ENCODE peak calls at places on chromosome 18, in five cellular contexts. B, P, D, U and N are unnamed samples.

GRCh38 chr18:46019956-46020355 is 52.1 kb downstream of the PSTPIP2 start:
- DNase-seq in D (no peak), U (no peak), B (no peak), P (no peak), N (no peak)

GRCh38 chr18:10230072-10230471 is 224.4 kb upstream of the APCDD1 start:
- DNase-seq in B (no peak), P (no peak), D (no peak), U (peak; percentile 20), N (no peak)

GRCh38 chr18:59744271-59744721 is 47.1 kb upstream of the CCBE1 start:
- DNase-seq in D (no peak), P (no peak), B (no peak), U (no peak), N (no peak)

GRCh38 chr18:10530852-10531251 is 5.0 kb downstream of the NAPG start:
- DNase-seq in U (no peak), D (no peak), P (no peak), B (no peak), N (peak; percentile 38)

GRCh38 chr18:6115710-6116109 is 220.4 kb upstream of the TMEM200C start:
- DNase-seq in P (no peak), B (no peak), D (no peak), U (no peak), N (no peak)

GRCh38 chr18:27483266-27483665 is 298.2 kb upstream of the CHST9 start:
- DNase-seq in B (no peak), U (no peak), P (no peak), D (no peak), N (no peak)

GRCh38 chr18:6543330-6543908 is 128.7 kb upstream of the L3MBTL4 start:
- DNase-seq in B (no peak), U (peak; percentile 60), P (no peak), D (no peak), N (no peak)

GRCh38 chr18:38751897-38752296 is 1186.3 kb upstream of the CELF4 start:
- DNase-seq in U (no peak), P (no peak), B (no peak), D (no peak), N (no peak)

GRCh38 chr18:31447530-31448191 is at the start of gene DSG3:
- DNase-seq in P (no peak), B (no peak), D (no peak), U (no peak), N (no peak)

GRCh38 chr18:25262920-25263319 is 89.0 kb downstream of the ZNF521 start:
- DNase-seq in B (no peak), P (no peak), D (no peak), U (no peak), N (no peak)

GRCh38 chr18:3180325-3180724 is 39.4 kb downstream of the MYOM1 start:
- DNase-seq in U (no peak), D (no peak), P (no peak), B (no peak), N (no peak)

GRCh38 chr18:48790869-48791635 is 159.7 kb downstream of the SMAD7 start:
- DNase-seq in P (peak; percentile 15), U (no peak), B (no peak), D (peak; percentile 19), N (no peak)

GRCh38 chr18:54338230-54338629 is 19.4 kb downstream of the STARD6 start:
- DNase-seq in D (no peak), U (no peak), P (no peak), B (no peak), N (no peak)

GRCh38 chr18:54684786-54685185 is 93.7 kb downstream of the DYNAP start:
- DNase-seq in D (no peak), U (peak; percentile 2), P (no peak), B (no peak), N (peak; percentile 14)

GRCh38 chr18:5709476-5710095 is 165.8 kb upstream of the EPB41L3 start:
- DNase-seq in D (no peak), B (no peak), U (no peak), P (no peak), N (no peak)

GRCh38 chr18:38427234-38427633 is 861.6 kb upstream of the CELF4 start:
- DNase-seq in P (no peak), D (no peak), U (no peak), B (no peak), N (no peak)

DNA sequence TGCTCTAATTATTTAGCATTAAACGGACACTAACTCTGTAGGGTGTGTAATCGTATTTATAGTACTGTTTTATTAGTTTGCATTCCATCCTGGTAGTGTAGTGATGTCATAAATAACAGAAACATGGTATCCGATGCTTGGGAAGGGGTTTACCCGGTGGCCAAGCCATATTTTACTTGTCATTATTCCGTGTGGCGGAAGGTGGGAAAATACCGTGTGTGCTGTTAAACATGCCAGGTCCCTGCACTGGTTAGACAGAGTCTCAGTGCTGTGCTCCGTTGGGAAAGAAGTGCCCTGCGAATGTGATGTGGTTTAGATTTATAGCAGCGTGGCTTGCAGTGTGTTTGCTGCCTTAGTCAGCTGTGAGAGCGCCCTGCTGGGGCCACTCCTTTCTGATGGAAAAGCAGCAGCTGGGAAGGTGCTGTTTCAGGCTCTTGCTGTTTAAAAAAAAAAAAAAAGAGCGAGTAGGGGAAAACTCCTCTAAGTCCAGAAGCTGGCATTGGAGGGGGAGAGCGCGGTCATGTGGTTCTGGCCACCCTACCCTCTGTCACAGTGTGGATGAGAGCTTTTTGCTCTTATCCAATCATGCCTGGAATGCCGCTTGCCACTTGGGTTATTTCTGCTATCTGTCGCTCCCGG is 211.0 kb downstream of the NEDD4L start:
- DNase-seq in D (no peak), P (no peak), U (no peak), B (no peak), N (no peak)
- TF ChIP-seq POLR2A in D (no peak), P (no peak), U (no peak), B (no peak), N (no peak)

GRCh38 chr18:50282521-50283335 is 1.4 kb upstream of the MBD1 start:
- DNase-seq in U (no peak), P (no peak), D (peak; percentile 71), B (no peak), N (no peak)

GRCh38 chr18:50281972-50282520 is 723 bp upstream of the MBD1 start:
- DNase-seq in U (no peak), D (no peak), B (no peak), P (no peak), N (no peak)

GRCh38 chr18:50279752-50280151 is 1.6 kb downstream of the MBD1 start:
- DNase-seq in P (no peak), U (no peak), B (no peak), D (no peak), N (no peak)

GRCh38 chr18:50280707-50281294 is 522 bp downstream of the MBD1 start:
- DNase-seq in U (no peak), D (no peak), B (no peak), P (no peak), N (no peak)

GRCh38 chr18:50281295-50281971 is at the start of gene MBD1:
- DNase-seq in D (peak; percentile 97), B (peak; percentile 97), U (peak; percentile 99), P (peak; percentile 97), N (peak; percentile 99)
- TF ChIP-seq POLR2A in D (peak; percentile 78), B (peak; percentile 96), U (peak; percentile 89), P (peak; percentile 29), N (peak; percentile 52)

GRCh38 chr18:66603941-66604627 is at the start of gene CDH19:
- DNase-seq in D (no peak), B (no peak), U (no peak), P (no peak), N (no peak)
- TF ChIP-seq POLR2A in D (no peak), B (no peak), U (no peak), P (no peak), N (no peak)

GRCh38 chr18:62284637-62285036 is 40.5 kb upstream of the TNFRSF11A start:
- DNase-seq in B (no peak), P (no peak), D (no peak), U (no peak), N (no peak)
- TF ChIP-seq POLR2A in B (no peak), P (no peak), D (no peak), U (no peak), N (no peak)

DNA sequence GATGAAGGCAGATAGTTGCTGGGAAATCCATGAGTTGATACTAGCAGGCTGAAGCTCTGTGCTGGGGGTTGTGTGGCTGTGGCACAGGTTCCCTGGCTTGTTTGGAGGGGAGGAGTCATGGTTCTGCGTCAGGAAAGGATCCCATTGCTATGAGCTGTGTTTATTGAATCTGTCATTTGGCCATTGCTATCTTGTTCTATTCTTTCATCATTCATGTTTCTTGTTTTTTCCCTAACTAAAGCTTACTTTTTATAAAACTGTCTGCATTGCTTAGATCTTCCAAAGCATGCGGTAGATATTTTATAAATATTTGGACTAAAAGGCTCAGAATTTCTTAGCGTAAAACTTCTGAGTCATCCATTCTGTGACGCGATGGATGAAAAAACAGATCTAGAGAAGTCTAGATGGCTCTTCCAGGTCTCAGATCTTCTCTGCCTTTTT is 335.3 kb downstream of the PTPRM start:
- DNase-seq in P (peak; percentile 52), U (no peak), D (peak; percentile 63), B (peak; percentile 29), N (no peak)
- TF ChIP-seq POLR2A in P (no peak), U (no peak), D (no peak), B (no peak), N (no peak)